ENCODE peak calls at places on chromosomes 7 and 10, in eight cellular contexts. One of them, this sample, is unnamed.

GRCh38 chr7:109836016-109836415 is 1254.9 kb upstream of the LRRN3 start:
- DNase-seq in hippocampal formation: no peak
- DNase-seq in activated naive CD4-positive, alpha-beta T cell treated with Interleukin-2 at 50 U/mL for 16 hours: no peak
- DNase-seq in A549: no peak
- DNase-seq in sigmoid colon: no peak
- DNase-seq in iPS DF 19.7: no peak
- DNase-seq in stimulated activated CD8-positive, alpha-beta memory T cell treated with anti-CD3 and anti-CD28 coated beads, Interleukin-2, amount 100 ng/mL, for 1 hour: no peak
- DNase-seq in NCI-H1092 treated with DMSO at 0.1 percent for 48 hours: no peak
- DNase-seq in this sample: no peak

GRCh38 chr10:93059975-93060886 is at the start of gene CYP26C1:
- DNase-seq in hippocampal formation: no peak
- DNase-seq in activated naive CD4-positive, alpha-beta T cell treated with Interleukin-2 at 50 U/mL for 16 hours: no peak
- DNase-seq in A549: no peak
- DNase-seq in sigmoid colon: no peak
- DNase-seq in iPS DF 19.7: no peak
- DNase-seq in stimulated activated CD8-positive, alpha-beta memory T cell treated with anti-CD3 and anti-CD28 coated beads, Interleukin-2, amount 100 ng/mL, for 1 hour: no peak
- DNase-seq in NCI-H1092 treated with DMSO at 0.1 percent for 48 hours: no peak
- DNase-seq in this sample: no peak

GRCh38 chr7:112147752-112148435 is 58.3 kb downstream of the DOCK4 start:
- DNase-seq in hippocampal formation: no peak
- DNase-seq in activated naive CD4-positive, alpha-beta T cell treated with Interleukin-2 at 50 U/mL for 16 hours: no peak
- DNase-seq in A549: no peak
- DNase-seq in sigmoid colon: no peak
- DNase-seq in iPS DF 19.7: no peak
- DNase-seq in stimulated activated CD8-positive, alpha-beta memory T cell treated with anti-CD3 and anti-CD28 coated beads, Interleukin-2, amount 100 ng/mL, for 1 hour: no peak
- DNase-seq in NCI-H1092 treated with DMSO at 0.1 percent for 48 hours: no peak
- DNase-seq in this sample: no peak

GRCh38 chr10:102616071-102616770 is 28.1 kb upstream of the TRIM8 start:
- DNase-seq in hippocampal formation: no peak
- DNase-seq in activated naive CD4-positive, alpha-beta T cell treated with Interleukin-2 at 50 U/mL for 16 hours: no peak
- DNase-seq in A549: no peak
- DNase-seq in sigmoid colon: peak; percentile 93
- DNase-seq in iPS DF 19.7: no peak
- DNase-seq in stimulated activated CD8-positive, alpha-beta memory T cell treated with anti-CD3 and anti-CD28 coated beads, Interleukin-2, amount 100 ng/mL, for 1 hour: no peak
- DNase-seq in NCI-H1092 treated with DMSO at 0.1 percent for 48 hours: no peak
- DNase-seq in this sample: no peak

GRCh38 chr10:98285416-98285815 is 17.4 kb upstream of the LOXL4 start:
- DNase-seq in hippocampal formation: no peak
- DNase-seq in activated naive CD4-positive, alpha-beta T cell treated with Interleukin-2 at 50 U/mL for 16 hours: no peak
- DNase-seq in A549: no peak
- DNase-seq in sigmoid colon: no peak
- DNase-seq in iPS DF 19.7: no peak
- DNase-seq in stimulated activated CD8-positive, alpha-beta memory T cell treated with anti-CD3 and anti-CD28 coated beads, Interleukin-2, amount 100 ng/mL, for 1 hour: no peak
- DNase-seq in NCI-H1092 treated with DMSO at 0.1 percent for 48 hours: no peak
- DNase-seq in this sample: no peak

GRCh38 chr10:30354669-30355068 is 5.6 kb upstream of the MTPAP start:
- DNase-seq in hippocampal formation: no peak
- DNase-seq in activated naive CD4-positive, alpha-beta T cell treated with Interleukin-2 at 50 U/mL for 16 hours: no peak
- DNase-seq in A549: no peak
- DNase-seq in sigmoid colon: no peak
- DNase-seq in iPS DF 19.7: no peak
- DNase-seq in stimulated activated CD8-positive, alpha-beta memory T cell treated with anti-CD3 and anti-CD28 coated beads, Interleukin-2, amount 100 ng/mL, for 1 hour: no peak
- DNase-seq in NCI-H1092 treated with DMSO at 0.1 percent for 48 hours: no peak
- DNase-seq in this sample: no peak

GRCh38 chr10:100372415-100373297 is 25.6 kb downstream of the SCD start:
- DNase-seq in hippocampal formation: no peak
- DNase-seq in activated naive CD4-positive, alpha-beta T cell treated with Interleukin-2 at 50 U/mL for 16 hours: no peak
- DNase-seq in A549: no peak
- DNase-seq in sigmoid colon: no peak
- DNase-seq in iPS DF 19.7: no peak
- DNase-seq in stimulated activated CD8-positive, alpha-beta memory T cell treated with anti-CD3 and anti-CD28 coated beads, Interleukin-2, amount 100 ng/mL, for 1 hour: no peak
- DNase-seq in NCI-H1092 treated with DMSO at 0.1 percent for 48 hours: no peak
- DNase-seq in this sample: no peak

GRCh38 chr7:157472311-157473050 is 135.7 kb downstream of the DNAJB6 start:
- DNase-seq in hippocampal formation: no peak
- DNase-seq in activated naive CD4-positive, alpha-beta T cell treated with Interleukin-2 at 50 U/mL for 16 hours: no peak
- DNase-seq in A549: no peak
- DNase-seq in sigmoid colon: peak; percentile 26
- DNase-seq in iPS DF 19.7: no peak
- DNase-seq in stimulated activated CD8-positive, alpha-beta memory T cell treated with anti-CD3 and anti-CD28 coated beads, Interleukin-2, amount 100 ng/mL, for 1 hour: no peak
- DNase-seq in NCI-H1092 treated with DMSO at 0.1 percent for 48 hours: no peak
- DNase-seq in this sample: no peak

GRCh38 chr7:157926521-157927167 is 589.8 kb downstream of the DNAJB6 start:
- DNase-seq in hippocampal formation: no peak
- DNase-seq in activated naive CD4-positive, alpha-beta T cell treated with Interleukin-2 at 50 U/mL for 16 hours: no peak
- DNase-seq in A549: no peak
- DNase-seq in sigmoid colon: no peak
- DNase-seq in iPS DF 19.7: no peak
- DNase-seq in stimulated activated CD8-positive, alpha-beta memory T cell treated with anti-CD3 and anti-CD28 coated beads, Interleukin-2, amount 100 ng/mL, for 1 hour: no peak
- DNase-seq in NCI-H1092 treated with DMSO at 0.1 percent for 48 hours: no peak
- DNase-seq in this sample: no peak

GRCh38 chr7:80876894-80877414 is 41.9 kb downstream of the SEMA3C start:
- DNase-seq in hippocampal formation: no peak
- DNase-seq in activated naive CD4-positive, alpha-beta T cell treated with Interleukin-2 at 50 U/mL for 16 hours: no peak
- DNase-seq in A549: peak; percentile 62
- DNase-seq in sigmoid colon: no peak
- DNase-seq in iPS DF 19.7: no peak
- DNase-seq in stimulated activated CD8-positive, alpha-beta memory T cell treated with anti-CD3 and anti-CD28 coated beads, Interleukin-2, amount 100 ng/mL, for 1 hour: no peak
- DNase-seq in NCI-H1092 treated with DMSO at 0.1 percent for 48 hours: no peak
- DNase-seq in this sample: no peak

GRCh38 chr10:124336186-124336585 is 82.5 kb downstream of the OAT start:
- DNase-seq in hippocampal formation: no peak
- DNase-seq in activated naive CD4-positive, alpha-beta T cell treated with Interleukin-2 at 50 U/mL for 16 hours: no peak
- DNase-seq in A549: no peak
- DNase-seq in sigmoid colon: no peak
- DNase-seq in iPS DF 19.7: no peak
- DNase-seq in stimulated activated CD8-positive, alpha-beta memory T cell treated with anti-CD3 and anti-CD28 coated beads, Interleukin-2, amount 100 ng/mL, for 1 hour: no peak
- DNase-seq in NCI-H1092 treated with DMSO at 0.1 percent for 48 hours: no peak
- DNase-seq in this sample: no peak

GRCh38 chr10:48890904-48891839 is 48.5 kb downstream of the LRRC18 start:
- DNase-seq in hippocampal formation: no peak
- DNase-seq in activated naive CD4-positive, alpha-beta T cell treated with Interleukin-2 at 50 U/mL for 16 hours: no peak
- DNase-seq in A549: no peak
- DNase-seq in sigmoid colon: no peak
- DNase-seq in iPS DF 19.7: no peak
- DNase-seq in stimulated activated CD8-positive, alpha-beta memory T cell treated with anti-CD3 and anti-CD28 coated beads, Interleukin-2, amount 100 ng/mL, for 1 hour: no peak
- DNase-seq in NCI-H1092 treated with DMSO at 0.1 percent for 48 hours: no peak
- DNase-seq in this sample: no peak

GRCh38 chr7:29228289-29229011 is 33.9 kb downstream of the CHN2 start:
- DNase-seq in hippocampal formation: no peak
- DNase-seq in activated naive CD4-positive, alpha-beta T cell treated with Interleukin-2 at 50 U/mL for 16 hours: no peak
- DNase-seq in A549: no peak
- DNase-seq in sigmoid colon: no peak
- DNase-seq in iPS DF 19.7: no peak
- DNase-seq in stimulated activated CD8-positive, alpha-beta memory T cell treated with anti-CD3 and anti-CD28 coated beads, Interleukin-2, amount 100 ng/mL, for 1 hour: no peak
- DNase-seq in NCI-H1092 treated with DMSO at 0.1 percent for 48 hours: peak; percentile 45
- DNase-seq in this sample: no peak

GRCh38 chr7:77550586-77550985 is 13.5 kb downstream of the PTPN12 start:
- DNase-seq in hippocampal formation: no peak
- DNase-seq in activated naive CD4-positive, alpha-beta T cell treated with Interleukin-2 at 50 U/mL for 16 hours: no peak
- DNase-seq in A549: no peak
- DNase-seq in sigmoid colon: no peak
- DNase-seq in iPS DF 19.7: no peak
- DNase-seq in stimulated activated CD8-positive, alpha-beta memory T cell treated with anti-CD3 and anti-CD28 coated beads, Interleukin-2, amount 100 ng/mL, for 1 hour: no peak
- DNase-seq in NCI-H1092 treated with DMSO at 0.1 percent for 48 hours: no peak
- DNase-seq in this sample: no peak